ENCODE peak calls at places on chromosomes 1 and 21, in four cellular contexts. J is mucosa of gallbladder; U is activated CD8-positive, alpha-beta memory T cell treated with anti-CD3 and anti-CD28 coated beads, Interleukin-2, amount 10 ng/mL, durations not matched to agents 7 days and 5 days; O is B cell. Q is an unnamed sample.

GRCh38 chr1:187079330-187079729 is 250.6 kb downstream of the PLA2G4A start:
- DNase-seq in J (no peak), U (no peak), O (no peak), Q (no peak)

GRCh38 chr1:17569200-17570139 is 30.0 kb downstream of the ARHGEF10L start:
- DNase-seq in J (peak), U (no peak), O (no peak), Q (no peak)

GRCh38 chr1:37947364-37947763 is 511 bp upstream of the INPP5B start:
- DNase-seq in J (no peak), U (peak), O (no peak), Q (no peak)

GRCh38 chr21:29371464-29371863 is 72.7 kb downstream of the BACH1 start:
- DNase-seq in J (no peak), U (no peak), O (no peak), Q (no peak)

GRCh38 chr1:178094752-178095645 is 1.1 kb downstream of the RASAL2 start:
- DNase-seq in J (no peak), U (no peak), O (no peak), Q (no peak)

GRCh38 chr1:226863446-226863845 is 7.0 kb upstream of the PSEN2 start:
- DNase-seq in J (no peak), U (peak), O (no peak), Q (no peak)

GRCh38 chr1:27571439-27572018 is 32.4 kb downstream of the AHDC1 start:
- DNase-seq in J (no peak), U (no peak), O (no peak), Q (no peak)

GRCh38 chr1:94544706-94545490 is 3.3 kb upstream of the F3 start:
- DNase-seq in J (no peak), U (no peak), O (no peak), Q (no peak)

GRCh38 chr1:27037518-27037917 is 24.9 kb upstream of the TENT5B start:
- DNase-seq in J (no peak), U (no peak), O (no peak), Q (no peak)

GRCh38 chr1:26693557-26694184 is 2.1 kb upstream of the ARID1A start:
- DNase-seq in J (no peak), U (no peak), O (no peak), Q (no peak)

GRCh38 chr1:209769171-209769904 is 13.5 kb downstream of the TRAF3IP3 start:
- DNase-seq in J (peak), U (peak), O (peak), Q (peak)

GRCh38 chr1:89637496-89637895 is 4.6 kb downstream of the LRRC8C start:
- DNase-seq in J (no peak), U (no peak), O (no peak), Q (no peak)

GRCh38 chr1:223212441-223212840 is 69.4 kb upstream of the TLR5 start:
- DNase-seq in J (no peak), U (no peak), O (no peak), Q (no peak)

GRCh38 chr1:9417695-9418094 is 121.6 kb upstream of the SLC25A33 start:
- DNase-seq in J (no peak), U (peak), O (no peak), Q (no peak)

GRCh38 chr1:57835620-57836019 is 411.8 kb upstream of the DAB1 start:
- DNase-seq in J (no peak), U (no peak), O (no peak), Q (no peak)

GRCh38 chr21:15227919-15228318 is 163.1 kb upstream of the NRIP1 start:
- DNase-seq in J (no peak), U (no peak), O (no peak), Q (no peak)

GRCh38 chr1:109931189-109931672 is 20.6 kb downstream of the CSF1 start:
- DNase-seq in J (peak), U (peak), O (no peak), Q (no peak)